ENCODE peak calls at places on chromosomes 12 and 14, in five cellular contexts. M is choroid plexus epithelial cell; D is Panc1; V is cardiac fibroblast; B is CD8-positive, alpha-beta T cell. N is an unnamed sample.

GRCh38 chr12:68455676-68456345 is 123.6 kb upstream of the MDM1 start:
- DNase-seq in D (no peak), V (peak), M (peak), B (peak), N (peak)

GRCh38 chr12:110249105-110249504 is 31.9 kb upstream of the ATP2A2 start:
- DNase-seq in V (no peak), M (no peak), B (no peak), D (no peak), N (no peak)

GRCh38 chr14:55191101-55191880 is at the start of gene DLGAP5:
- DNase-seq in V (peak), M (peak), D (peak), B (peak), N (peak)

GRCh38 chr12:39764944-39765560 is 145.4 kb upstream of the ABCD2 start:
- DNase-seq in M (peak), V (peak), B (no peak), D (peak), N (peak)

GRCh38 chr14:75736845-75737485 is 75.9 kb downstream of the TTLL5 start:
- DNase-seq in D (no peak), M (peak), B (no peak), V (no peak), N (no peak)

GRCh38 chr12:31245822-31246469 is 80.0 kb downstream of the SINHCAF start:
- DNase-seq in D (no peak), B (no peak), V (peak), M (peak), N (peak)

GRCh38 chr14:21867541-21867940 is 193.9 kb upstream of the OR4E1 start:
- DNase-seq in D (no peak), B (no peak), M (peak), V (peak), N (peak)

GRCh38 chr14:65531148-65531547 is 118.6 kb downstream of the FUT8 start:
- DNase-seq in M (no peak), V (no peak), D (no peak), B (no peak), N (no peak)

GRCh38 chr14:105480807-105481801 is 5.6 kb upstream of the CRIP1 start:
- DNase-seq in D (no peak), V (peak), M (peak), B (peak), N (peak)

DNA sequence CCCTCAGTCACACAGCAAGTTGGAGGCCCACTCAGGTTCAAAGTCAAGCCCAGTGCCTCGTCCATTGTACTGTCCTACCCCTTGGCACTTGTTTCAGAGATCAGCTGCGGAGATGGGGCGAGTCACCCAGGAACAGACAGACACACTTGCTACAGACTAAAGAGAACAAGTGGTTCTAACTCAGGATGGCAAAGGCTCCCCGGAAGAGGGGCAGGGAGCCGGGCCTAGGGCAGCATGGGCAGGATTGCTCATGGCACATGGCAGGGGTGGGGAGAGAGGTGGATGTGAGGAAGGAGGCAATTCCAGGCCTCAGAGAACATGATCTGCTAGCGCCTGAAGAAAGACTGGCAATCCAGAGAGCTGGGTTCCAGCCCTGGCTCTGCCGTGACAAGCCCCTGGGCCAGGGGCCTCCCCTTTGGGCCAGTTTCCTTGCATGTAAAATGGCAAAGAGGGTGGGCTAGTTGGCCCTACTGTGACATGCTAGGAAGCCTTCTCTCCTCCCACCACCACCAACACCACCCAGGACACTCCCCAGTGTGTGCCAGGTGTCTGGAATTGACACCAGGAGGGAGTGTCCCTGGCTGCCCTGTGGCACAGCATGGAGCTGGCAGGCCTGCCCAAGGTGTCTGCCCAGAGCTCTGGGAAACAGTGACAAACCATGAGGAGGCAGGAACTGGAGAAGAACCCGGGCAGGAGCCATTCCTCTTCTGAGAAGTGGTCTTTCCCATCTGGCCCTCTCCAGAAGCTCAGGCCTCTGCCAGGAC is 24.0 kb upstream of the IRF2BPL start:
- DNase-seq in M (no peak), D (no peak), B (no peak), V (peak), N (no peak)
- TF ChIP-seq CTCF in M (no peak), D (no peak), B (no peak), V (no peak), N (no peak)

GRCh38 chr14:77185093-77185465 is 3.5 kb downstream of the TMEM63C start:
- DNase-seq in D (no peak), B (no peak), V (no peak), M (no peak), N (no peak)

GRCh38 chr14:77183896-77184295 is 2.3 kb downstream of the TMEM63C start:
- DNase-seq in V (no peak), D (no peak), M (no peak), B (no peak), N (no peak)

GRCh38 chr14:77184396-77185092 is 2.9 kb downstream of the TMEM63C start:
- DNase-seq in M (no peak), B (no peak), D (no peak), V (no peak), N (no peak)

GRCh38 chr14:77181124-77181602 is 435 bp upstream of the TMEM63C start:
- DNase-seq in D (no peak), V (no peak), B (no peak), M (no peak), N (no peak)

DNA sequence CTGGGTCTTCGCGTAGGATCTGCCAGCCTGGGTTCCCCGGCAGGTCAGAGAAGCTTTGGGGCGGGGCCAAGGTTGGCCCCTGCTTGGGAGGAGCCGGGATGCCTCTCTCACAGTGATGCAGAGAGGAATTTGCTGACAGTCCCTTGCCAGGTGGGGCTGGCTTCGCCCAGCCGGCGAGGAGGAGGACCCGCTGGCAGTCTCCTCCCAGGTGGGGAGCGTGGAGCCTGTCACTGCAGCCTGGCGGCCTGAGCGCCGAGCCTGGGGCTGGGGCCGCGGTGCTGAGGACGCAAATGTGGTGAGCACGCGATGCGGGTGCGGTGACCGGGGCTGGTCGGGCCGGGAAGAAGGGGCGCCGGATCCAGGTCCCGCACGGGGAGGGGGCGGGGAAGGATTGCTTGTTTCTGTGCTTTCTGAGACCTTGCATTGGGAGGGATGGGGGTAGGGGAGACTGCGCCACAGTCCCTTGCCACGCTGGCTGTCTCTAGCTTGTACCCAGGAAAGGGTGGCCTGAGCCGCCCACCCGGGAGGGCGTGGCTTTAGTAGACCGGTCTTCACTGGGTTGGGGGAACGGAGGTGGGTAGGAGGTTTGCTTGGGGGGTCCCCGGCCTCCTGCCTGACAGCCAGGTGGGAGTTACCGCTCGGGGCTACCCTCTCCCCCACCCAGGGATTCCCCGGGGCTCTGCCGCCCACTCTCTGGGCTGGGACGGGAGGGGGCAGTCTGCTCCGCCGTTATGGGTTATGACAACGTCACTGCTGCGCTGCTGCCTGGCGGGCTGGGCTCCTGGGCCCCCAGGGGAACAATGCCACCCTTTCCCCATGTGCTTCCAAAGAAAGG is at the start of gene TMEM63C:
- DNase-seq in B (peak), M (peak), V (no peak), D (no peak), N (no peak)
- TF ChIP-seq CTCF in B (no peak), M (no peak), V (no peak), D (no peak), N (no peak)

GRCh38 chr12:3283137-3283680 is 206.0 kb downstream of the TSPAN9 start:
- DNase-seq in D (no peak), B (no peak), M (no peak), V (no peak), N (no peak)

GRCh38 chr12:3280967-3281366 is 203.8 kb downstream of the TSPAN9 start:
- DNase-seq in M (no peak), D (no peak), B (no peak), V (no peak), N (no peak)

GRCh38 chr12:3284411-3284810 is 206.6 kb upstream of the PRMT8 start:
- DNase-seq in M (no peak), D (no peak), V (no peak), B (no peak), N (no peak)

GRCh38 chr12:3281588-3282150 is 204.5 kb downstream of the TSPAN9 start:
- DNase-seq in V (no peak), B (no peak), M (no peak), D (no peak), N (no peak)

DNA sequence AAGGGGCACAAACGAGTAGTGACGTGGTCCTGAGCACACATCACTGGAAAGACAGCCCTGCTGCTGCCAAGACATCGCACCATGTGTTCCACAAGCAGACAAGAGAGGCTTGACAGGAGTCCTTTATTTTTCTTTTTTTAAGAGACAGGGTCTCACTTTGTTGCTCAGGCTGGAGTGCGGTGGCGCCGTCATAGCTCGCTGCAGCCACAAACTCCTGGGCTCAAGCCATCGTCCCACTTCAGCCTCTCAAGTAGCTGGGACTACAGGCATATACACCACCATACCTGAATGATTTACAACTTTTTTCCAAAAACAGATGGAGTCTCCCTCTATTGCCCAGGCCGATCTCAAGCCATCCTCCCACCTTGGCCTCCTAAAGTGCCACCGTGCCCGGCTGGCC is 205.1 kb downstream of the TSPAN9 start:
- DNase-seq in M (no peak), B (no peak), D (no peak), V (no peak), N (no peak)
- TF ChIP-seq CTCF in M (no peak), B (no peak), D (no peak), V (no peak), N (no peak)

GRCh38 chr14:103749860-103750259 is 34.2 kb downstream of the ZFYVE21 start:
- DNase-seq in M (no peak), D (no peak), V (no peak), B (no peak), N (no peak)
- TF ChIP-seq CTCF in M (no peak), D (no peak), V (no peak), B (no peak), N (no peak)

GRCh38 chr12:58539295-58539694 is 381.0 kb downstream of the LRIG3 start:
- DNase-seq in B (no peak), M (no peak), V (no peak), D (no peak), N (no peak)

GRCh38 chr12:58544281-58544680 is 376.0 kb downstream of the LRIG3 start:
- DNase-seq in D (no peak), V (no peak), M (no peak), B (no peak), N (no peak)

GRCh38 chr12:58541300-58541690 is 379.0 kb downstream of the LRIG3 start:
- DNase-seq in V (peak), M (peak), B (no peak), D (no peak), N (peak)

GRCh38 chr12:58537278-58537677 is 383.0 kb downstream of the LRIG3 start:
- DNase-seq in M (peak), B (no peak), V (peak), D (no peak), N (peak)

GRCh38 chr12:58540480-58541299 is 379.6 kb downstream of the LRIG3 start:
- DNase-seq in V (peak), D (peak), M (peak), B (no peak), N (peak)
- TF ChIP-seq CTCF in V (peak), D (peak), M (peak), B (no peak), N (peak)

GRCh38 chr12:7018350-7019042 is at the start of gene LPCAT3:
- DNase-seq in D (peak), M (peak), B (peak), V (peak), N (peak)

GRCh38 chr12:7017870-7018349 is 366 bp downstream of the LPCAT3 start:
- DNase-seq in B (no peak), D (no peak), M (no peak), V (no peak), N (no peak)

GRCh38 chr12:7021956-7022355 is 3.7 kb upstream of the LPCAT3 start:
- DNase-seq in M (no peak), D (no peak), B (no peak), V (peak), N (no peak)

GRCh38 chr12:7016958-7017571 is 1.2 kb downstream of the LPCAT3 start:
- DNase-seq in B (no peak), V (no peak), M (no peak), D (no peak), N (no peak)

DNA sequence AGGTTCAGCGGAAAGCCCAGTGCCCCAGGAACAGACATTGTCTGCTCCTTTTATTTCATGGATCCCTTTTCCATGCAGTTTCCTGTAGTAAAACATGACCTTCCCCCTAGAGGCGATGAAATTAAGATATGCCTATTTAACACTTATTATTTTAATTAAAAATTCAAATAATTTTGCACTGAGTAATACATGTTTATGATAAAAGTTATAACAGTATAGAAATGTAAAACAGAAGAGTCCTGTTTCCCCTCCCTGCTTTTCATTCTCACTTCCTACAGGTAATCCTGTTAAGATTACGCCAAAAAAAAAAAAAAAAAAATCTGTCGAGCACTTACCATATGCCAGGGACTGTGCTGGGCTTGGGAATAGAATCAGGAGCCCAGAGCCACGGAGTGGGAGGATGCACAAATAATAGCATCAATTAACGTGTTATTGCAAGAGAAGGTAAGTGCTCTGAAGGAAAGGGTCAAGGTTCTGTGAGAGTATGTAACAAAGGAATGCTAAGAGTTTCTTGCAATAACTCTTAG is 830 bp upstream of the LPCAT3 start:
- DNase-seq in M (peak), B (no peak), V (no peak), D (no peak), N (no peak)
- TF ChIP-seq CTCF in M (no peak), B (peak), V (no peak), D (peak), N (no peak)

GRCh38 chr14:69580009-69580577 is 5.4 kb upstream of the CCDC177 start:
- DNase-seq in D (peak), V (peak), B (no peak), M (peak), N (peak)
- TF ChIP-seq CTCF in D (peak), V (peak), B (no peak), M (peak), N (peak)

GRCh38 chr14:92382677-92383076 is 59.7 kb downstream of the SLC24A4 start:
- DNase-seq in B (no peak), D (no peak), V (peak), M (no peak), N (peak)
- TF ChIP-seq CTCF in B (no peak), D (peak), V (peak), M (peak), N (peak)

GRCh38 chr12:44476683-44477082 is 399.4 kb downstream of the NELL2 start:
- DNase-seq in M (no peak), D (no peak), B (no peak), V (no peak), N (no peak)
- TF ChIP-seq CTCF in M (no peak), D (no peak), B (no peak), V (no peak), N (no peak)

N was measured in fibroblast of pulmonary artery.